ENCODE peak calls at places on chromosome 1, in nine cellular contexts. Z, Y, F, X, T, I, L, V and R are unnamed samples.

GRCh38 chr1:62841587-62842169 is 57.7 kb downstream of the ATG4C start:
- DNase-seq in Z (peak), Y (no peak), F (peak), X (peak), T (no peak), I (peak), L (peak), V (no peak), R (peak)

GRCh38 chr1:2208309-2209239 is 14.0 kb upstream of the FAAP20 start:
- DNase-seq in Z (no peak), Y (peak), F (peak), X (peak), T (peak), I (peak), L (peak), V (peak), R (peak)

GRCh38 chr1:51189421-51190073 is 46.5 kb upstream of the RNF11 start:
- DNase-seq in Z (peak), Y (no peak), F (peak), X (peak), T (peak), I (peak), L (peak), V (no peak), R (peak)

GRCh38 chr1:48498096-48498791 is 26.2 kb upstream of the SPATA6 start:
- DNase-seq in Z (peak), Y (peak), F (peak), X (peak), T (peak), I (peak), L (peak), V (peak), R (peak)

GRCh38 chr1:179583869-179584268 is 7.8 kb upstream of the TDRD5 start:
- DNase-seq in Z (no peak), Y (no peak), F (no peak), X (no peak), T (no peak), I (no peak), L (no peak), V (no peak), R (no peak)

GRCh38 chr1:110134050-110134595 is 16.2 kb upstream of the SLC6A17 start:
- DNase-seq in Z (no peak), Y (no peak), F (no peak), X (no peak), T (no peak), I (no peak), L (no peak), V (peak), R (no peak)

GRCh38 chr1:236282159-236282716 is 480 bp upstream of the ERO1B start:
- DNase-seq in Z (no peak), Y (no peak), F (peak), X (no peak), T (no peak), I (no peak), L (no peak), V (no peak), R (no peak)

GRCh38 chr1:154759196-154759595 is 110.9 kb downstream of the KCNN3 start:
- DNase-seq in Z (no peak), Y (no peak), F (no peak), X (no peak), T (no peak), I (no peak), L (no peak), V (no peak), R (no peak)

GRCh38 chr1:154466879-154467767 is 34.9 kb upstream of the TDRD10 start:
- DNase-seq in Z (no peak), Y (no peak), F (no peak), X (no peak), T (peak), I (peak), L (no peak), V (peak), R (peak)

GRCh38 chr1:21592086-21592865 is 76.9 kb downstream of the RAP1GAP start:
- DNase-seq in Z (no peak), Y (no peak), F (no peak), X (no peak), T (no peak), I (no peak), L (no peak), V (no peak), R (no peak)

GRCh38 chr1:68961143-68961542 is 464.3 kb upstream of the DEPDC1 start:
- DNase-seq in Z (no peak), Y (no peak), F (no peak), X (no peak), T (no peak), I (no peak), L (no peak), V (no peak), R (no peak)

GRCh38 chr1:68955424-68955823 is 458.5 kb upstream of the DEPDC1 start:
- DNase-seq in Z (no peak), Y (no peak), F (no peak), X (peak), T (no peak), I (peak), L (peak), V (no peak), R (no peak)

GRCh38 chr1:68962711-68963110 is 465.8 kb upstream of the DEPDC1 start:
- DNase-seq in Z (no peak), Y (no peak), F (no peak), X (no peak), T (peak), I (no peak), L (no peak), V (no peak), R (no peak)

GRCh38 chr1:68959631-68960030 is 462.7 kb upstream of the DEPDC1 start:
- DNase-seq in Z (no peak), Y (no peak), F (no peak), X (no peak), T (no peak), I (no peak), L (no peak), V (no peak), R (no peak)

GRCh38 chr1:68958957-68959356 is 462.1 kb upstream of the DEPDC1 start:
- DNase-seq in Z (no peak), Y (no peak), F (no peak), X (no peak), T (no peak), I (no peak), L (no peak), V (no peak), R (no peak)
- H3K4me3 ChIP-seq in Z (no peak), Y (no peak), F (no peak), X (no peak), T (no peak), I (no peak), L (no peak), V (no peak), R (no peak)

GRCh38 chr1:97820470-97821188 is 100.2 kb downstream of the DPYD start:
- DNase-seq in Z (peak), Y (no peak), F (peak), X (no peak), T (no peak), I (peak), L (peak), V (no peak), R (peak)
- TF ChIP-seq CTCF in Z (peak), Y (peak), F (peak), X (peak), T (peak), I (peak), L (peak), V (peak), R (peak)

DNA sequence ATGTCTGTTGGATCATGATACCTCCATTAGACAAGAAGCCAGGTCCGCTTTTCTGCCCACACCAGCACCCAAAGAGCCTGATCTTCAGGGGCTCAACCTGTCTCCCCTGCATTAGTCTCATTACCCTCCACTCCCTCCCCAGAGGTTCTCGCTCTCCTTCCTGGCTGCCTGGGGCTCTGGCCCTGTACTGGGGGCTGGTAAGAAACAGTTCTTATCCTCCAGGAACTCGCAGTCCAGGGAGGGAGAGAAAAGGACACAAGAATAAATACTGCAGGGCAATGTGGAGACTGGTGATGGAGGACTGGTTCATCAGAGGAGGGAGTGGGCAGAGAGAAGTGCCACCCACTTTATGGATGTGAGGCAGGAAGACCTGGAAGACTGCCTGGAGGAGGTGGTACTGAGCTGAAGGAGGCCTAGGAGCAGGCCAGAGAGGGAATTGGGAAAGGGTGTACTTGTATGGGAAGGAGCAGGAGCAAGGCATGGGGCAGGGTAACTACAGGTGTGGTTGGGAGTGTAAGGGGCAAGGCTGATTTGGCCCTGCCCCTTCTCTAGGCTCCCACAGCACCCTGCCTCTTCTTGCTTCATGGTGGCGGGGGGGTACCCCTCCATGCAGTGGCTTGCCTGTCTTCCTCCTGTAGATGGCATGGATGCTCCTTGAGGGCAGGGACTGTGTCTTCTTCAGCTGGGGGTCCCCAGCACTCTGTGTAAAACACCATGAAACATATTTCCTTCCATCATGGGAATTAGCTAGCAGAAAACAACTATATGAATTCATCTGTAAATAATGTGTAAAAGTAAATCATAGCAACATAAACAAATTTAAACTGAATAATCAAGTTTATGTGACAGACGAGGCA is 5.0 kb downstream of the LRRC71 start:
- DNase-seq in Z (no peak), Y (no peak), F (no peak), X (no peak), T (peak), I (no peak), L (no peak), V (no peak), R (no peak)
- H3K4me3 ChIP-seq in Z (no peak), Y (no peak), F (no peak), X (no peak), T (no peak), I (no peak), L (no peak), V (no peak), R (no peak)

GRCh38 chr1:168343566-168343965 is 62.9 kb downstream of the TBX19 start:
- DNase-seq in Z (no peak), Y (no peak), F (no peak), X (no peak), T (no peak), I (no peak), L (no peak), V (no peak), R (no peak)
- TF ChIP-seq CTCF in Z (no peak), Y (no peak), F (peak), X (peak), T (peak), I (peak), L (peak), V (no peak), R (peak)

GRCh38 chr1:32901823-32902534 is 790 bp upstream of the TMEM54 start:
- DNase-seq in Z (no peak), Y (no peak), F (no peak), X (no peak), T (peak), I (no peak), L (no peak), V (no peak), R (no peak)
- H3K4me3 ChIP-seq in Z (peak), Y (peak), F (peak), X (peak), T (peak), I (peak), L (peak), V (peak), R (peak)

DNA sequence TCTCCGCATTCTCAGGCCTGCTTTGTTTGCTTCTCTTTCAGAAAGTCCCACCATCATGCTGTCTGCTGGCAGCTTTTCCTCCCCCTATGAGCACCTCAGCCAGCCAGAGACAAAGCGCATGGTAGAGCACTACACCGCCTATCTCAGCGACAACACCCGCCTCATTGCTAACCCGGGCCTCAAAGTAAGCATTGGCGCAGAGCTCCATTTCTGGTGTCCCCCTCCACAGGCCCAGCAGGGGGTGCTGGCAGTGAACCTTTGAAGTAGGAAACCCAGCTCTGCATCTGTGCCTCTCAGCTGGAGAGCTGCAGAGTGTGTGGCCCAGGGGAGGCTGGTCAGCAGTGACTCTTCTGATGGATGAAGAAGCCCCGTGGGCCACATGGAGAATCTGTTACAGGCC is 81.2 kb upstream of the RAVER2 start:
- DNase-seq in Z (no peak), Y (no peak), F (no peak), X (no peak), T (peak), I (no peak), L (peak), V (no peak), R (no peak)
- TF ChIP-seq CTCF in Z (peak), Y (no peak), F (peak), X (no peak), T (peak), I (peak), L (peak), V (no peak), R (peak)